ENCODE peak calls at places on chromosomes 5 and 9, in eight cellular contexts. One of them, this sample, is unnamed.

GRCh38 chr5:30932611-30933010 is 260.9 kb upstream of the CDH6 start:
- DNase-seq in GM23248: peak; percentile 13
- DNase-seq in neural progenitor cell: no peak
- DNase-seq in PC-3: no peak
- DNase-seq in GM23338: no peak
- DNase-seq in SK-N-SH: no peak
- DNase-seq in HCT116: no peak
- DNase-seq in hepatocyte: no peak
- DNase-seq in this sample: no peak

GRCh38 chr5:177362871-177363507 is 5.3 kb downstream of the RGS14 start:
- DNase-seq in GM23248: peak; percentile 70
- DNase-seq in neural progenitor cell: peak; percentile 83
- DNase-seq in PC-3: peak; percentile 62
- DNase-seq in GM23338: peak; percentile 87
- DNase-seq in SK-N-SH: peak; percentile 89
- DNase-seq in HCT116: no peak
- DNase-seq in hepatocyte: peak; percentile 82
- DNase-seq in this sample: peak; percentile 57

GRCh38 chr9:96493757-96494156 is 43.8 kb downstream of the HABP4 start:
- DNase-seq in GM23248: no peak
- DNase-seq in neural progenitor cell: peak; percentile 59
- DNase-seq in PC-3: no peak
- DNase-seq in GM23338: no peak
- DNase-seq in SK-N-SH: no peak
- DNase-seq in HCT116: no peak
- DNase-seq in hepatocyte: no peak
- DNase-seq in this sample: no peak

GRCh38 chr5:55407059-55407684 is 99.4 kb downstream of the MTREX start:
- DNase-seq in GM23248: peak; percentile 76
- DNase-seq in neural progenitor cell: peak; percentile 37
- DNase-seq in PC-3: peak; percentile 42
- DNase-seq in GM23338: peak; percentile 62
- DNase-seq in SK-N-SH: peak; percentile 47
- DNase-seq in HCT116: peak; percentile 22
- DNase-seq in hepatocyte: peak; percentile 40
- DNase-seq in this sample: peak; percentile 21

GRCh38 chr5:50655067-50655809 is 11.2 kb upstream of the PARP8 start:
- DNase-seq in GM23248: no peak
- DNase-seq in neural progenitor cell: no peak
- DNase-seq in PC-3: no peak
- DNase-seq in GM23338: no peak
- DNase-seq in SK-N-SH: no peak
- DNase-seq in HCT116: no peak
- DNase-seq in hepatocyte: no peak
- DNase-seq in this sample: no peak

GRCh38 chr5:33816791-33817190 is 75.0 kb downstream of the ADAMTS12 start:
- DNase-seq in GM23248: no peak
- DNase-seq in neural progenitor cell: no peak
- DNase-seq in PC-3: peak; percentile 32
- DNase-seq in GM23338: no peak
- DNase-seq in SK-N-SH: no peak
- DNase-seq in HCT116: no peak
- DNase-seq in hepatocyte: no peak
- DNase-seq in this sample: no peak

GRCh38 chr5:113495402-113495801 is 7.1 kb upstream of the MCC start:
- DNase-seq in GM23248: peak; percentile 58
- DNase-seq in neural progenitor cell: no peak
- DNase-seq in PC-3: peak; percentile 57
- DNase-seq in GM23338: no peak
- DNase-seq in SK-N-SH: no peak
- DNase-seq in HCT116: no peak
- DNase-seq in hepatocyte: no peak
- DNase-seq in this sample: no peak

GRCh38 chr5:148387325-148387724 is 3.6 kb downstream of the FBXO38 start:
- DNase-seq in GM23248: peak; percentile 83
- DNase-seq in neural progenitor cell: no peak
- DNase-seq in PC-3: no peak
- DNase-seq in GM23338: no peak
- DNase-seq in SK-N-SH: no peak
- DNase-seq in HCT116: no peak
- DNase-seq in hepatocyte: no peak
- DNase-seq in this sample: no peak

GRCh38 chr5:163089926-163090325 is 347.5 kb upstream of the CCNG1 start:
- DNase-seq in GM23248: no peak
- DNase-seq in neural progenitor cell: no peak
- DNase-seq in PC-3: no peak
- DNase-seq in GM23338: no peak
- DNase-seq in SK-N-SH: no peak
- DNase-seq in HCT116: no peak
- DNase-seq in hepatocyte: no peak
- DNase-seq in this sample: no peak

GRCh38 chr9:4301971-4302427 is 2.1 kb upstream of the GLIS3 start:
- DNase-seq in GM23248: peak; percentile 99
- DNase-seq in neural progenitor cell: no peak
- DNase-seq in PC-3: peak; percentile 87
- DNase-seq in GM23338: no peak
- DNase-seq in SK-N-SH: no peak
- DNase-seq in HCT116: no peak
- DNase-seq in hepatocyte: peak; percentile 75
- DNase-seq in this sample: no peak

DNA sequence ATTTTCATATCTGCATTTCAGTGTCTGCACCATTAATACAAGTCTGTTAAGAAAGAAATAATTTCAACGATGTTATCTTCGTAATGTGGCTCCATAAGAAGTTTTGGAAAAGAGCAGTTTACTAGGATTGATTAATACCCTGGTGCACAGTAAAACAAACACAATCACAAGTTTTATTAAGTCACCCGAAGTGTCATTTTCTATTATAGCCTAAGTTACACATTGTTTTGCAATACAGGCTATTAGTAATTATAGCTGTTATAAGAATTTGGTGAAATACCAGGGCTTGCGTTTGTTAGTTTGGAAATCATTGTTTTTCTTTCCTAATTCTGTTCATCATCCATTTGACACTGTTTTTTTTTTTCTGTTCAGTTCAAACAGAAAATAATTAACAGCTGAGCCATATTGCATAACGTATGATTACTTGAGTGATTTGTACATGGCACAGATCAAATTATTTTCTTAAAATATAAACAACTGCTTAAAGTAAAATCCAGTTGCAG is 30.6 kb downstream of the LVRN start:
- DNase-seq in GM23248: peak; percentile 20
- DNase-seq in neural progenitor cell: no peak
- DNase-seq in PC-3: no peak
- DNase-seq in GM23338: no peak
- DNase-seq in SK-N-SH: no peak
- DNase-seq in HCT116: no peak
- DNase-seq in hepatocyte: no peak
- DNase-seq in this sample: no peak
- H3K27ac ChIP-seq in GM23248: no peak overlapping the region
- H3K27ac ChIP-seq in neural progenitor cell: no peak overlapping the region
- H3K27ac ChIP-seq in PC-3: no peak overlapping the region
- H3K27ac ChIP-seq in GM23338: no peak overlapping the region
- H3K27ac ChIP-seq in SK-N-SH: no peak overlapping the region
- H3K27ac ChIP-seq in HCT116: no peak overlapping the region
- H3K27ac ChIP-seq in hepatocyte: no peak overlapping the region
- H3K27ac ChIP-seq in this sample: no peak overlapping the region

DNA sequence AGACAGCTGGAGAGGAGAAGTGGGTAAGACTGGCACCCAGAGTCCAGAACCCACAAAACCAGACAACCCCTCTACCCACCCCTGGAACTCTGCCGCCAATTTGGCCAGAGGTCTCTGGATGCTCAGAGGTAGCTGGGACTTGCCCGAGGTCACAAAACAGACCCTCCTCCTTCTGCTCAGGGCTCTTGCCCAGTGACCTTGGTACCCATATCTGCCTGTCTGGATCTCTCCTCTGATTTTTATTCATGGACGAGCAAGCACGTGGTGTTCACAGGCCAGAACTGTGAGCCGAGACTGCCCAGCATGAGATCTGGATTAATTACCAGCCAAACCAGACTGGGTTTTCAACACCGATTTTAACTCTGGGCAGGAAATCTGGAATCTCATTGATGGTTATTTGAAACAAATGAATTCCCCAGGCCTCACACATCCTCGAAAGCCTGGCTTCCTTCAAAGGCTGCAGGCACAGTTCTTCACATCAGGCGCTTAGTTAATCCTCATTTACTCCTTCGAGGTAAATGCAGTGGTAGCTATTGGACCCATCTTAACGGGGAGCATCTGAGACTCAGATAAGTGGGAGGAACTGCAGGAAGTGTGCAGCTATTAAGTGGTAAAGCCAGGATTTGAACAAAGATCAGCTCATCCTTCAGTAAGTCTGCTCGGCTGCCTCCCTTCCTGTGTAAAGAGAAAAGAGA is 21.4 kb downstream of the COL27A1 start:
- DNase-seq in GM23248: peak; percentile 17
- DNase-seq in neural progenitor cell: peak; percentile 60
- DNase-seq in PC-3: no peak
- DNase-seq in GM23338: no peak
- DNase-seq in SK-N-SH: peak; percentile 68
- DNase-seq in HCT116: no peak
- DNase-seq in hepatocyte: no peak
- DNase-seq in this sample: no peak
- H3K4me1 ChIP-seq in GM23248: peaks cover 26% of the 10 kb centered on the region
- H3K4me1 ChIP-seq in neural progenitor cell: peaks cover 16% of the 10 kb centered on the region
- H3K4me1 ChIP-seq in PC-3: peaks cover 12% of the 10 kb centered on the region
- H3K4me1 ChIP-seq in GM23338: no peaks in the 10 kb centered on the region
- H3K4me1 ChIP-seq in SK-N-SH: peaks cover 55% of the 10 kb centered on the region
- H3K4me1 ChIP-seq in HCT116: peaks cover 17% of the 10 kb centered on the region
- H3K4me1 ChIP-seq in hepatocyte: peaks cover 43% of the 10 kb centered on the region
- H3K4me1 ChIP-seq in this sample: no peaks in the 10 kb centered on the region

DNA sequence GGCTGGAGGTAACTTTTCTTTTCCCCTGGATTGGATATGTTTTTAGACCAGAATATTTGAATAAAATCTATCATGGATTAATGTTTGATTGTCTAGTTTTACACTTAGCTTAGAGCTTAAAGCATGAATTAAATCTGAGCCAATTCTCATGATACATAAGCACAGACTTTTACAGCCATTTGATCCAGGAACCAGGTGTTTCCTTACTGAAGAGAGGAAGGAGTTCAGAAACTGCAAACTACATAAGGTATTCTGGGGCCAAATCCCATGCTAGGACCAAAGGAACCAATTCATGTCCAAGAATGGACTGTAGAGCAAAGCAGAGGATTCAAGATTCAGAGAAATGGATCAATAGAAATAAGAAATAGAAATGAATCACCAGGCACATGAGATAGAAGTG is 360.4 kb upstream of the ZNF608 start:
- DNase-seq in GM23248: no peak
- DNase-seq in neural progenitor cell: no peak
- DNase-seq in PC-3: no peak
- DNase-seq in GM23338: no peak
- DNase-seq in SK-N-SH: no peak
- DNase-seq in HCT116: no peak
- DNase-seq in hepatocyte: no peak
- DNase-seq in this sample: no peak
- TF ChIP-seq EZH2phosphoT487 in GM23248: no peak
- TF ChIP-seq EZH2phosphoT487 in neural progenitor cell: no peak
- TF ChIP-seq EZH2phosphoT487 in PC-3: no peak
- TF ChIP-seq EZH2phosphoT487 in GM23338: no peak
- TF ChIP-seq EZH2phosphoT487 in SK-N-SH: no peak
- TF ChIP-seq EZH2phosphoT487 in HCT116: no peak
- TF ChIP-seq EZH2phosphoT487 in hepatocyte: no peak
- TF ChIP-seq EZH2phosphoT487 in this sample: no peak

DNA sequence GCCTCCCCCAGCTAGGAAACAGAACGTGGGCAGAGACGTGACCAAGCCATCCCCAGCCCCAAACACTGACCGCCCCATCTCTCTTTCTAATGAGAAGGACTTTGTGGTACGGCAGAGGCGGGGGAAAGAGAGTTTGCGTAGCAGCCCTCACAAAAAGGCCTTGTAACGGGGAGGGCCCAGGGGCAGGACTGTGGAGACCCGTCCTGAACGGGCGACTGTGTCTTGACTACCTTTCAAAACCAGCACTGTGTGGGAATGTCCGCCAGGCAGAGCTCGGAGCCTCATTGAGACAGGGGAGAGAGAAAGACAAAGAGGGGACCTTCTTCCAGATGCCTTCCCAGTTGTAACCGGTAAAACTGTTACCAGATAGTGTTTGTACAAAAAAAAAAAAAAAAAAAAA is 29.7 kb downstream of the CD180 start:
- DNase-seq in GM23248: no peak
- DNase-seq in neural progenitor cell: no peak
- DNase-seq in PC-3: no peak
- DNase-seq in GM23338: peak; percentile 17
- DNase-seq in SK-N-SH: no peak
- DNase-seq in HCT116: no peak
- DNase-seq in hepatocyte: no peak
- DNase-seq in this sample: no peak
- H3K27ac ChIP-seq in GM23248: no peak overlapping the region
- H3K27ac ChIP-seq in neural progenitor cell: no peak overlapping the region
- H3K27ac ChIP-seq in PC-3: peak overlapping the region; percentile 77
- H3K27ac ChIP-seq in GM23338: peak overlapping the region; percentile 75
- H3K27ac ChIP-seq in SK-N-SH: no peak overlapping the region
- H3K27ac ChIP-seq in HCT116: peak overlapping the region; percentile 65
- H3K27ac ChIP-seq in hepatocyte: no peak overlapping the region
- H3K27ac ChIP-seq in this sample: no peak overlapping the region

DNA sequence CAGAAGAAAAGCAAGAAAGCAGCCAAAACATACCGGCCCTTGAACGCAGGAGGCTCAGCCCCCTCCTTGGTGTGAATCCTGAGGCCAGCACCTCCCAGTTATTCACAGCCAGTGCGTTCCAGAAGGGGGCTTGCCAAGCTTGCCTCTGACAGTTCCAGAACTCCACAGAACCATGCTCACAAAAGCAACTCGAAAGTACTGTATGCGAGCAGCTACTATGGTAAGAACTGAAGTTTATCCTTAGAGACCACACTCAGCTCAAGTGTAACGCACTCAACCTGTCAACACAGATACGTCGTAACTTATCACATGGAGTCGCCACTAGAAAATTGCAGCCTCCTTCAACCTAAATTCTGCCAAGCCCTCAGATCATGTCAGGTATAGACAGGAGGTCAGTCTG is 1.4 kb downstream of the UBAC1 start:
- DNase-seq in GM23248: peak; percentile 41
- DNase-seq in neural progenitor cell: no peak
- DNase-seq in PC-3: peak; percentile 15
- DNase-seq in GM23338: no peak
- DNase-seq in SK-N-SH: no peak
- DNase-seq in HCT116: no peak
- DNase-seq in hepatocyte: no peak
- DNase-seq in this sample: no peak
- H3K4me1 ChIP-seq in GM23248: peaks cover 13% of the 10 kb centered on the region
- H3K4me1 ChIP-seq in neural progenitor cell: no peaks in the 10 kb centered on the region
- H3K4me1 ChIP-seq in PC-3: peaks cover 10% of the 10 kb centered on the region
- H3K4me1 ChIP-seq in GM23338: peaks cover 7% of the 10 kb centered on the region
- H3K4me1 ChIP-seq in SK-N-SH: no peaks in the 10 kb centered on the region
- H3K4me1 ChIP-seq in HCT116: peaks cover 22% of the 10 kb centered on the region
- H3K4me1 ChIP-seq in hepatocyte: peaks cover 13% of the 10 kb centered on the region
- H3K4me1 ChIP-seq in this sample: peaks cover 7% of the 10 kb centered on the region

DNA sequence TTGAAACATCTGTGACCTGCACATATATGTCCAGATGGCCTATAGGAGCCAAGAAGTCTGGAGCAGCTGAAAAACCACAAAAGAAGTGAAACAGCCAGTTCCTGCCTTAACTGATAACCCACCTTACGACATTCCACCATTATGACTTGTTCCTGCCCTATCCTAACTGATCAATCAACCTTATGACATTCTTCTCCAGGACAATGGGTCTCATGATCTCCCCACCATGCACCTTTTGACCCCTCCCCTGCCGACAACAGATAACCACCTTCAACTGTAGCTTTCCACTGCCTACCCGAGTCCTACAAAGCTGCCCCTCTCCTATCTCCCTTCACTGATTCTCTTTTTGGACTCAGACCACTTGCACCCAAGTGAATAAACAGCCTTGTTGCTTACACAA is 233.8 kb downstream of the CCDC171 start:
- DNase-seq in GM23248: no peak
- DNase-seq in neural progenitor cell: no peak
- DNase-seq in PC-3: no peak
- DNase-seq in GM23338: no peak
- DNase-seq in SK-N-SH: no peak
- DNase-seq in HCT116: no peak
- DNase-seq in hepatocyte: no peak
- DNase-seq in this sample: no peak
- TF ChIP-seq EZH2phosphoT487 in GM23248: no peak
- TF ChIP-seq EZH2phosphoT487 in neural progenitor cell: no peak
- TF ChIP-seq EZH2phosphoT487 in PC-3: no peak
- TF ChIP-seq EZH2phosphoT487 in GM23338: no peak
- TF ChIP-seq EZH2phosphoT487 in SK-N-SH: no peak
- TF ChIP-seq EZH2phosphoT487 in HCT116: no peak
- TF ChIP-seq EZH2phosphoT487 in hepatocyte: no peak
- TF ChIP-seq EZH2phosphoT487 in this sample: no peak